ENCODE peak calls at places on chromosome 17, in nine cellular contexts. H is hepatocyte, S is HCT116, K is PC-9, N is GM23248, A is GM23338, J is PC-3, M is SK-N-SH, U is Karpas-422. X is an unnamed sample.

GRCh38 chr17:82949984-82950383 is 110.2 kb upstream of the ZNF750 start:
- DNase-seq in H (no peak), S (no peak), K (no peak), N (no peak), A (no peak), J (no peak), M (no peak), U (no peak), X (no peak)

GRCh38 chr17:1724351-1724868 is at the start of gene WDR81:
- DNase-seq in H (peak; percentile 95), S (peak; percentile 48), K (peak; percentile 85), N (peak; percentile 95), A (peak; percentile 93), J (peak; percentile 59), M (peak; percentile 98), U (peak; percentile 94), X (peak; percentile 89)

GRCh38 chr17:5446786-5447185 is 7.8 kb upstream of the C1QBP start:
- DNase-seq in H (no peak), S (no peak), K (no peak), N (no peak), A (no peak), J (no peak), M (no peak), U (no peak), X (no peak)

GRCh38 chr17:48031966-48032365 is 5.6 kb downstream of the COPZ2 start:
- DNase-seq in H (no peak), S (no peak), K (no peak), N (no peak), A (no peak), J (no peak), M (no peak), U (no peak), X (no peak)

GRCh38 chr17:48048321-48049140 is at the start of gene NFE2L1:
- DNase-seq in H (peak; percentile 93), S (peak; percentile 96), K (peak; percentile 85), N (peak; percentile 96), A (peak; percentile 89), J (peak; percentile 90), M (peak; percentile 94), U (peak; percentile 81), X (peak; percentile 82)

GRCh38 chr17:32960815-32961214 is 30.8 kb upstream of the SPACA3 start:
- DNase-seq in H (peak; percentile 44), S (no peak), K (no peak), N (peak; percentile 44), A (no peak), J (peak; percentile 24), M (no peak), U (no peak), X (no peak)

GRCh38 chr17:77371117-77371887 is 230.5 kb downstream of the SEC14L1 start:
- DNase-seq in H (no peak), S (no peak), K (no peak), N (peak; percentile 71), A (no peak), J (no peak), M (no peak), U (no peak), X (peak; percentile 71)

GRCh38 chr17:13885953-13886889 is 183.1 kb upstream of the COX10 start:
- DNase-seq in H (peak; percentile 14), S (no peak), K (no peak), N (peak; percentile 17), A (no peak), J (no peak), M (no peak), U (no peak), X (no peak)

GRCh38 chr17:82949361-82949760 is 109.5 kb upstream of the ZNF750 start:
- DNase-seq in H (no peak), S (no peak), K (no peak), N (no peak), A (no peak), J (no peak), M (no peak), U (no peak), X (no peak)

GRCh38 chr17:45052052-45052772 is 780 bp upstream of the DCAKD start:
- DNase-seq in H (peak; percentile 44), S (no peak), K (peak; percentile 10), N (peak; percentile 53), A (peak; percentile 52), J (peak; percentile 27), M (peak; percentile 65), U (peak; percentile 58), X (peak; percentile 51)

GRCh38 chr17:63819131-63819530 is 8.1 kb upstream of the PSMC5 start:
- DNase-seq in H (no peak), S (no peak), K (no peak), N (no peak), A (no peak), J (no peak), M (no peak), U (no peak), X (no peak)

GRCh38 chr17:385195-385835 is 32.7 kb upstream of the RPH3AL start:
- DNase-seq in H (peak; percentile 74), S (no peak), K (peak; percentile 44), N (peak; percentile 59), A (peak; percentile 66), J (peak; percentile 13), M (peak; percentile 74), U (no peak), X (no peak)

GRCh38 chr17:46813920-46814319 is 4.6 kb downstream of the WNT3 start:
- DNase-seq in H (no peak), S (no peak), K (no peak), N (no peak), A (no peak), J (no peak), M (no peak), U (no peak), X (no peak)

GRCh38 chr17:17167356-17167755 is 38.8 kb downstream of the PLD6 start:
- DNase-seq in H (no peak), S (no peak), K (no peak), N (no peak), A (no peak), J (no peak), M (no peak), U (no peak), X (no peak)

GRCh38 chr17:57875109-57876022 is 25.5 kb upstream of the MRPS23 start:
- DNase-seq in H (peak; percentile 93), S (peak; percentile 90), K (peak; percentile 88), N (peak; percentile 98), A (peak; percentile 91), J (peak; percentile 99), M (peak; percentile 70), U (no peak), X (peak; percentile 88)

GRCh38 chr17:35568561-35568960 is 7.9 kb upstream of the SLFN14 start:
- DNase-seq in H (peak; percentile 61), S (no peak), K (no peak), N (peak; percentile 87), A (peak; percentile 42), J (peak; percentile 52), M (peak; percentile 27), U (no peak), X (no peak)

GRCh38 chr17:43570518-43570928 is 24.4 kb upstream of the ETV4 start:
- DNase-seq in H (no peak), S (no peak), K (no peak), N (peak; percentile 86), A (no peak), J (peak; percentile 91), M (no peak), U (no peak), X (no peak)

GRCh38 chr17:76791053-76791980 is 53.4 kb downstream of the MFSD11 start:
- DNase-seq in H (peak; percentile 26), S (no peak), K (no peak), N (peak; percentile 86), A (no peak), J (peak; percentile 83), M (peak; percentile 62), U (no peak), X (peak; percentile 77)

GRCh38 chr17:63181856-63182255 is 215.8 kb downstream of the TANC2 start:
- DNase-seq in H (no peak), S (no peak), K (no peak), N (no peak), A (no peak), J (no peak), M (no peak), U (no peak), X (no peak)

DNA sequence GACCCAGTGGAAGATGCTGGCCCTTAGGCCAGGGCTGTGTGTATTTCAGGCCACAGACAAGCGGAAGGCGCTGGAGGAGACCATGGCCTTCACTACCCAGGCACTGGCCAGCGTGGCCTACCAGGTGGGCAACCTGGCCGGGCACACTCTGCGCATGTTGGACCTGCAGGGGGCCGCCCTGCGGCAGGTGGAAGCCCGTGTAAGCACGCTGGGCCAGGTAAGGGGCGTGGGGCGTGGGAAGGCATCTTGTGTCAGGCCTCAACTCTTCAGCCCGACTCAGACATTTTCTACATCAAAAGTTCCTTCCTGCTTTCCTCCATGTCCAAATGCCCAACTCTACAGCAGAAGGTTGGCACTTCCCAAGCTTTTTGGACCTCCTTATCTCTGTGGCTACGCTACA is 6.0 kb downstream of the ABI3 start:
- DNase-seq in H (no peak), S (no peak), K (no peak), N (no peak), A (no peak), J (no peak), M (no peak), U (no peak), X (no peak)
- H3K9me2 ChIP-seq in H (no peaks in the 10 kb centered on the region), S (no peaks in the 10 kb centered on the region), K (no peaks in the 10 kb centered on the region), N (no peaks in the 10 kb centered on the region), A (no peaks in the 10 kb centered on the region), J (no peaks in the 10 kb centered on the region), M (no peaks in the 10 kb centered on the region), U (no peaks in the 10 kb centered on the region), X (no peaks in the 10 kb centered on the region)

GRCh38 chr17:50534222-50534978 is 1.9 kb downstream of the EPN3 start:
- DNase-seq in H (peak; percentile 66), S (peak; percentile 55), K (peak; percentile 82), N (peak; percentile 43), A (peak; percentile 76), J (peak; percentile 89), M (peak; percentile 62), U (no peak), X (no peak)
- H3K27me3 ChIP-seq in H (peaks cover 2% of the 10 kb centered on the region), S (no peaks in the 10 kb centered on the region), K (no peaks in the 10 kb centered on the region), N (peaks cover 13% of the 10 kb centered on the region), A (peaks cover 28% of the 10 kb centered on the region), J (no peaks in the 10 kb centered on the region), M (peaks cover 28% of the 10 kb centered on the region), U (no peaks in the 10 kb centered on the region), X (peaks cover 74% of the 10 kb centered on the region)

DNA sequence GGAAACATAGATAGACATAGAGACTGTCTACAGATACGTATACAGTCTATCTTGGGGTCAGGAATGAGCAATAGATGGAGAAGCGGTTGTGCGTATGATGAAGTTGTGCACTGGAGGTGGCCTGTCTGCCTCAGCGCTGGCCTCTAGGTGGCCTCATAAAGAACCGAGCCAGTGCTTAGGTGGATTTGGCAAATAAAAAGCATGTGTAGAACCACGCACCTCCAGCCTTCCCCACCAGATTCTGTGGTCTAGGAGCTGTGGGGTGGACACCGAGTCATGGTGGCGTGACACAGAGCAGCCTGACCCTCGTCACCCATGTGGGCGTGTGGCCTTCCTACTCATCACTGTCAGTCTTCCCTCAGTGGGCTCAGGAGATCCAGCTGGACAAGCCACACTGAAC is 34.0 kb downstream of the PGS1 start:
- DNase-seq in H (no peak), S (no peak), K (no peak), N (peak; percentile 52), A (peak; percentile 54), J (peak; percentile 30), M (peak; percentile 58), U (no peak), X (no peak)
- H3K4me1 ChIP-seq in H (peaks cover 65% of the 10 kb centered on the region), S (peaks cover 21% of the 10 kb centered on the region), K (peaks cover 8% of the 10 kb centered on the region), N (peaks cover 3% of the 10 kb centered on the region), A (peaks cover 2% of the 10 kb centered on the region), J (peaks cover 15% of the 10 kb centered on the region), M (peaks cover 22% of the 10 kb centered on the region), U (no peaks in the 10 kb centered on the region), X (no peaks in the 10 kb centered on the region)

DNA sequence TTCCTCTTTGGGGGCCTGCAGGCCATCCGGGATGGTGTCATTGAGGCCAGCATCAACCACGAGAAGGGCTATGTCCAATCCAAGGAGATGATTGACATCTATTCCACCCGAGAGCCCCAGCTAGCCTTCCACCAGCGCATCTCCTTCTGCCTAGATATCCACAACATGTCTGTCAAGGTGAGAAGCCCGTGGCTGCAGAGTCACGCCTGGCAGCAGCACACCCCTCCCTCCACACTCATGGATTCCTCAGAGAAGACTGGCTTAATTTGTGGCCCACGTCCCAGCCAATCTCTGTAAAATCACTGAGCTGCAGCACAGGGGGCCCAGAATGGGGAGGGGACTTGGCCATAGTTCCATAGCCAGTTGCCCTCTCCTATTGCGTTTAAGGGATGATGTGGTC is 15.6 kb downstream of the PSMD3 start:
- DNase-seq in H (no peak), S (no peak), K (no peak), N (no peak), A (no peak), J (no peak), M (no peak), U (no peak), X (no peak)
- H3K9me2 ChIP-seq in H (no peaks in the 10 kb centered on the region), S (no peaks in the 10 kb centered on the region), K (no peaks in the 10 kb centered on the region), N (no peaks in the 10 kb centered on the region), A (no peaks in the 10 kb centered on the region), J (no peaks in the 10 kb centered on the region), M (no peaks in the 10 kb centered on the region), U (no peaks in the 10 kb centered on the region), X (no peaks in the 10 kb centered on the region)

X was measured in MM.1S.